ENCODE peak calls at places on chromosomes 4 and X, in five cellular contexts. One of them, this sample, is unnamed.

GRCh38 chrX:101263766-101264165 is 27.4 kb downstream of the TAF7L start:
- DNase-seq in right lobe of liver: no peak
- DNase-seq in activated CD8-positive, alpha-beta memory T cell treated with anti-CD3 and anti-CD28 coated beads, Interleukin-2, amount 50 U/mL, for 48 hours: no peak
- DNase-seq in AG08396: no peak
- DNase-seq in fibroblast of pulmonary artery: peak; percentile 4
- DNase-seq in this sample: no peak

GRCh38 chr4:3361896-3362295 is 69.1 kb downstream of the RGS12 start:
- DNase-seq in right lobe of liver: no peak
- DNase-seq in activated CD8-positive, alpha-beta memory T cell treated with anti-CD3 and anti-CD28 coated beads, Interleukin-2, amount 50 U/mL, for 48 hours: no peak
- DNase-seq in AG08396: no peak
- DNase-seq in fibroblast of pulmonary artery: no peak
- DNase-seq in this sample: no peak

GRCh38 chrX:14291626-14292025 is 237.7 kb upstream of the GLRA2 start:
- DNase-seq in right lobe of liver: no peak
- DNase-seq in activated CD8-positive, alpha-beta memory T cell treated with anti-CD3 and anti-CD28 coated beads, Interleukin-2, amount 50 U/mL, for 48 hours: no peak
- DNase-seq in AG08396: no peak
- DNase-seq in fibroblast of pulmonary artery: no peak
- DNase-seq in this sample: no peak

GRCh38 chrX:47180346-47180745 is 13.3 kb upstream of the UBA1 start:
- DNase-seq in right lobe of liver: no peak
- DNase-seq in activated CD8-positive, alpha-beta memory T cell treated with anti-CD3 and anti-CD28 coated beads, Interleukin-2, amount 50 U/mL, for 48 hours: no peak
- DNase-seq in AG08396: no peak
- DNase-seq in fibroblast of pulmonary artery: no peak
- DNase-seq in this sample: no peak

GRCh38 chrX:119755981-119756533 is 2.3 kb upstream of the SOWAHD start:
- DNase-seq in right lobe of liver: no peak
- DNase-seq in activated CD8-positive, alpha-beta memory T cell treated with anti-CD3 and anti-CD28 coated beads, Interleukin-2, amount 50 U/mL, for 48 hours: peak; percentile 59
- DNase-seq in AG08396: no peak
- DNase-seq in fibroblast of pulmonary artery: no peak
- DNase-seq in this sample: no peak

GRCh38 chr4:76380561-76380960 is 40.4 kb downstream of the CCDC158 start:
- DNase-seq in right lobe of liver: no peak
- DNase-seq in activated CD8-positive, alpha-beta memory T cell treated with anti-CD3 and anti-CD28 coated beads, Interleukin-2, amount 50 U/mL, for 48 hours: no peak
- DNase-seq in AG08396: no peak
- DNase-seq in fibroblast of pulmonary artery: no peak
- DNase-seq in this sample: no peak

GRCh38 chr4:10084651-10085320 is 31.8 kb downstream of the WDR1 start:
- DNase-seq in right lobe of liver: no peak
- DNase-seq in activated CD8-positive, alpha-beta memory T cell treated with anti-CD3 and anti-CD28 coated beads, Interleukin-2, amount 50 U/mL, for 48 hours: no peak
- DNase-seq in AG08396: no peak
- DNase-seq in fibroblast of pulmonary artery: no peak
- DNase-seq in this sample: no peak

GRCh38 chr4:38795087-38795486 is 9.5 kb downstream of the TLR1 start:
- DNase-seq in right lobe of liver: no peak
- DNase-seq in activated CD8-positive, alpha-beta memory T cell treated with anti-CD3 and anti-CD28 coated beads, Interleukin-2, amount 50 U/mL, for 48 hours: no peak
- DNase-seq in AG08396: no peak
- DNase-seq in fibroblast of pulmonary artery: no peak
- DNase-seq in this sample: no peak

GRCh38 chrX:68183612-68184214 is 249.6 kb downstream of the OPHN1 start:
- DNase-seq in right lobe of liver: no peak
- DNase-seq in activated CD8-positive, alpha-beta memory T cell treated with anti-CD3 and anti-CD28 coated beads, Interleukin-2, amount 50 U/mL, for 48 hours: no peak
- DNase-seq in AG08396: no peak
- DNase-seq in fibroblast of pulmonary artery: peak; percentile 54
- DNase-seq in this sample: no peak

GRCh38 chr4:104491826-104492771 is 2.6 kb downstream of the CXXC4 start:
- DNase-seq in right lobe of liver: no peak
- DNase-seq in activated CD8-positive, alpha-beta memory T cell treated with anti-CD3 and anti-CD28 coated beads, Interleukin-2, amount 50 U/mL, for 48 hours: no peak
- DNase-seq in AG08396: peak; percentile 3
- DNase-seq in fibroblast of pulmonary artery: peak; percentile 2
- DNase-seq in this sample: no peak

GRCh38 chrX:36431819-36432218 is 512.3 kb downstream of the CFAP47 start:
- DNase-seq in right lobe of liver: no peak
- DNase-seq in activated CD8-positive, alpha-beta memory T cell treated with anti-CD3 and anti-CD28 coated beads, Interleukin-2, amount 50 U/mL, for 48 hours: no peak
- DNase-seq in AG08396: no peak
- DNase-seq in fibroblast of pulmonary artery: peak; percentile 65
- DNase-seq in this sample: no peak

GRCh38 chr4:99572527-99573240 is 1.9 kb upstream of the MTTP start:
- DNase-seq in right lobe of liver: peak; percentile 49
- DNase-seq in activated CD8-positive, alpha-beta memory T cell treated with anti-CD3 and anti-CD28 coated beads, Interleukin-2, amount 50 U/mL, for 48 hours: no peak
- DNase-seq in AG08396: no peak
- DNase-seq in fibroblast of pulmonary artery: no peak
- DNase-seq in this sample: peak; percentile 61

GRCh38 chr4:116055857-116056827 is 942.7 kb upstream of the NDST4 start:
- DNase-seq in right lobe of liver: no peak
- DNase-seq in activated CD8-positive, alpha-beta memory T cell treated with anti-CD3 and anti-CD28 coated beads, Interleukin-2, amount 50 U/mL, for 48 hours: no peak
- DNase-seq in AG08396: no peak
- DNase-seq in fibroblast of pulmonary artery: peak; percentile 10
- DNase-seq in this sample: peak; percentile 3

GRCh38 chrX:39639871-39640270 is 457.9 kb downstream of the BCOR start:
- DNase-seq in right lobe of liver: no peak
- DNase-seq in activated CD8-positive, alpha-beta memory T cell treated with anti-CD3 and anti-CD28 coated beads, Interleukin-2, amount 50 U/mL, for 48 hours: no peak
- DNase-seq in AG08396: no peak
- DNase-seq in fibroblast of pulmonary artery: no peak
- DNase-seq in this sample: no peak

GRCh38 chr4:5751918-5752802 is 41.2 kb downstream of the EVC start:
- DNase-seq in right lobe of liver: no peak
- DNase-seq in activated CD8-positive, alpha-beta memory T cell treated with anti-CD3 and anti-CD28 coated beads, Interleukin-2, amount 50 U/mL, for 48 hours: no peak
- DNase-seq in AG08396: peak; percentile 4
- DNase-seq in fibroblast of pulmonary artery: peak; percentile 74
- DNase-seq in this sample: no peak

GRCh38 chr4:31518796-31519250 is 798.7 kb downstream of the PCDH7 start:
- DNase-seq in right lobe of liver: no peak
- DNase-seq in activated CD8-positive, alpha-beta memory T cell treated with anti-CD3 and anti-CD28 coated beads, Interleukin-2, amount 50 U/mL, for 48 hours: no peak
- DNase-seq in AG08396: no peak
- DNase-seq in fibroblast of pulmonary artery: peak; percentile 21
- DNase-seq in this sample: no peak

GRCh38 chr4:38302910-38303309 is 342.7 kb downstream of the PTTG2 start:
- DNase-seq in right lobe of liver: no peak
- DNase-seq in activated CD8-positive, alpha-beta memory T cell treated with anti-CD3 and anti-CD28 coated beads, Interleukin-2, amount 50 U/mL, for 48 hours: no peak
- DNase-seq in AG08396: no peak
- DNase-seq in fibroblast of pulmonary artery: no peak
- DNase-seq in this sample: no peak

GRCh38 chrX:19628006-19628575 is 112.8 kb upstream of the MAP3K15 start:
- DNase-seq in right lobe of liver: no peak
- DNase-seq in activated CD8-positive, alpha-beta memory T cell treated with anti-CD3 and anti-CD28 coated beads, Interleukin-2, amount 50 U/mL, for 48 hours: no peak
- DNase-seq in AG08396: no peak
- DNase-seq in fibroblast of pulmonary artery: no peak
- DNase-seq in this sample: no peak

GRCh38 chr4:137659431-137659830 is 127.1 kb upstream of the PCDH18 start:
- DNase-seq in right lobe of liver: no peak
- DNase-seq in activated CD8-positive, alpha-beta memory T cell treated with anti-CD3 and anti-CD28 coated beads, Interleukin-2, amount 50 U/mL, for 48 hours: no peak
- DNase-seq in AG08396: peak; percentile 7
- DNase-seq in fibroblast of pulmonary artery: peak; percentile 39
- DNase-seq in this sample: no peak

GRCh38 chr4:84808332-84808731 is 158.2 kb downstream of the WDFY3 start:
- DNase-seq in right lobe of liver: no peak
- DNase-seq in activated CD8-positive, alpha-beta memory T cell treated with anti-CD3 and anti-CD28 coated beads, Interleukin-2, amount 50 U/mL, for 48 hours: no peak
- DNase-seq in AG08396: no peak
- DNase-seq in fibroblast of pulmonary artery: no peak
- DNase-seq in this sample: no peak

GRCh38 chr4:117588771-117589170 is 445.5 kb upstream of the NDST3 start:
- DNase-seq in right lobe of liver: no peak
- DNase-seq in activated CD8-positive, alpha-beta memory T cell treated with anti-CD3 and anti-CD28 coated beads, Interleukin-2, amount 50 U/mL, for 48 hours: no peak
- DNase-seq in AG08396: no peak
- DNase-seq in fibroblast of pulmonary artery: no peak
- DNase-seq in this sample: no peak

GRCh38 chrX:138128025-138128671 is 562.2 kb downstream of the ZIC3 start:
- DNase-seq in right lobe of liver: no peak
- DNase-seq in activated CD8-positive, alpha-beta memory T cell treated with anti-CD3 and anti-CD28 coated beads, Interleukin-2, amount 50 U/mL, for 48 hours: no peak
- DNase-seq in AG08396: peak; percentile 36
- DNase-seq in fibroblast of pulmonary artery: peak; percentile 22
- DNase-seq in this sample: peak; percentile 11

GRCh38 chrX:106467943-106468342 is 143.8 kb upstream of the RADX start:
- DNase-seq in right lobe of liver: no peak
- DNase-seq in activated CD8-positive, alpha-beta memory T cell treated with anti-CD3 and anti-CD28 coated beads, Interleukin-2, amount 50 U/mL, for 48 hours: no peak
- DNase-seq in AG08396: no peak
- DNase-seq in fibroblast of pulmonary artery: no peak
- DNase-seq in this sample: no peak

GRCh38 chr4:127852661-127853060 is 28.0 kb upstream of the PLK4 start:
- DNase-seq in right lobe of liver: no peak
- DNase-seq in activated CD8-positive, alpha-beta memory T cell treated with anti-CD3 and anti-CD28 coated beads, Interleukin-2, amount 50 U/mL, for 48 hours: no peak
- DNase-seq in AG08396: no peak
- DNase-seq in fibroblast of pulmonary artery: no peak
- DNase-seq in this sample: no peak

GRCh38 chr4:7651461-7651921 is 216.8 kb upstream of the PSAPL1 start:
- DNase-seq in right lobe of liver: no peak
- DNase-seq in activated CD8-positive, alpha-beta memory T cell treated with anti-CD3 and anti-CD28 coated beads, Interleukin-2, amount 50 U/mL, for 48 hours: no peak
- DNase-seq in AG08396: no peak
- DNase-seq in fibroblast of pulmonary artery: no peak
- DNase-seq in this sample: no peak

This sample was measured in foreskin melanocyte.